ENCODE peak calls at places on chromosomes 7 and 10, in eight cellular contexts. O is cardiac muscle cell; T is progenitor cell of endocrine pancreas; B is BE2C; M is CD8-positive, alpha-beta T cell; S is lower lobe of right lung; X is ovary; E is RWPE1. P is an unnamed sample.

GRCh38 chr7:40483630-40484029 is 348.8 kb downstream of the SUGCT start:
- DNase-seq in X (no peak), O (peak), E (no peak), S (no peak), B (no peak), M (no peak), T (no peak), P (no peak)

GRCh38 chr7:36199329-36199728 is 46.3 kb downstream of the EEPD1 start:
- DNase-seq in B (no peak), T (no peak), X (no peak), M (no peak), O (no peak), E (no peak), S (no peak), P (no peak)

GRCh38 chr10:13890233-13890616 is 303.5 kb downstream of the PRPF18 start:
- DNase-seq in E (no peak), M (no peak), T (no peak), S (no peak), O (no peak), X (no peak), B (no peak), P (no peak)

GRCh38 chr10:90751107-90751997 is 106.5 kb downstream of the HTR7 start:
- DNase-seq in O (peak), X (no peak), E (peak), B (peak), T (peak), M (no peak), S (no peak), P (no peak)

GRCh38 chr7:30920021-30920583 is 8.4 kb downstream of the AQP1 start:
- DNase-seq in T (no peak), B (peak), O (no peak), E (no peak), S (peak), M (no peak), X (no peak), P (no peak)

GRCh38 chr10:94268652-94269051 is 94.1 kb downstream of the NOC3L start:
- DNase-seq in O (no peak), T (no peak), E (no peak), M (no peak), S (no peak), B (no peak), X (no peak), P (no peak)

GRCh38 chr7:103752995-103753394 is 236.5 kb downstream of the RELN start:
- DNase-seq in T (no peak), E (peak), O (peak), M (no peak), X (no peak), B (no peak), S (no peak), P (no peak)

GRCh38 chr10:79491171-79491835 is 21.0 kb upstream of the EIF5AL1 start:
- DNase-seq in E (no peak), S (no peak), X (no peak), O (no peak), M (no peak), T (no peak), B (no peak), P (no peak)

GRCh38 chr10:543862-544822 is 145.3 kb downstream of the DIP2C start:
- DNase-seq in T (no peak), S (no peak), M (no peak), X (no peak), O (no peak), E (no peak), B (no peak), P (no peak)

GRCh38 chr7:21617916-21618390 is 75.1 kb downstream of the DNAH11 start:
- DNase-seq in O (peak), T (no peak), S (peak), X (peak), M (no peak), E (peak), B (no peak), P (no peak)

GRCh38 chr10:28768227-28768626 is 90.9 kb downstream of the BAMBI start:
- DNase-seq in E (no peak), T (no peak), X (no peak), M (no peak), S (no peak), B (no peak), O (no peak), P (no peak)

GRCh38 chr10:104092749-104093148 is 7.1 kb upstream of the COL17A1 start:
- DNase-seq in X (no peak), M (no peak), B (no peak), S (no peak), T (no peak), E (no peak), O (no peak), P (no peak)

GRCh38 chr7:159031135-159031701 is 113.4 kb downstream of the VIPR2 start:
- DNase-seq in X (peak), B (no peak), E (no peak), T (no peak), M (no peak), S (no peak), O (peak), P (no peak)

GRCh38 chr7:378551-379455 is 88.8 kb downstream of the FOXL3 start:
- DNase-seq in E (no peak), T (peak), B (no peak), M (no peak), O (no peak), X (no peak), S (peak), P (peak)

GRCh38 chr10:48910557-48910956 is 29.1 kb downstream of the LRRC18 start:
- DNase-seq in S (no peak), E (no peak), X (no peak), T (no peak), B (no peak), O (no peak), M (no peak), P (no peak)

GRCh38 chr7:83415840-83416239 is 233.1 kb downstream of the SEMA3E start:
- DNase-seq in T (no peak), E (peak), O (no peak), M (no peak), B (no peak), S (no peak), X (no peak), P (no peak)

GRCh38 chr10:1596482-1596881 is 140.8 kb downstream of the ADARB2 start:
- DNase-seq in M (no peak), B (no peak), S (no peak), T (no peak), X (no peak), E (no peak), O (no peak), P (no peak)

GRCh38 chr10:944034-944831 is 12.7 kb upstream of the LARP4B start:
- DNase-seq in E (peak), M (no peak), T (no peak), B (no peak), O (peak), X (no peak), S (peak), P (no peak)

GRCh38 chr10:121865554-121865953 is 62.3 kb downstream of the ATE1 start:
- DNase-seq in X (no peak), B (no peak), M (no peak), T (no peak), S (no peak), O (no peak), E (no peak), P (no peak)

GRCh38 chr7:150754950-150755349 is 17.7 kb downstream of the GIMAP5 start:
- DNase-seq in E (no peak), S (no peak), T (no peak), O (no peak), M (no peak), X (no peak), B (no peak), P (no peak)

GRCh38 chr10:132329565-132330485 is 2.2 kb upstream of the LRRC27 start:
- DNase-seq in S (no peak), E (peak), B (no peak), M (peak), X (no peak), T (no peak), O (peak), P (no peak)

GRCh38 chr10:133565441-133566294 is at the start of gene SYCE1:
- DNase-seq in S (no peak), O (no peak), E (no peak), B (no peak), M (no peak), T (no peak), X (peak), P (no peak)

GRCh38 chr10:61406282-61406681 is 46.9 kb downstream of the TMEM26 start:
- DNase-seq in E (no peak), X (no peak), O (no peak), T (no peak), B (no peak), S (no peak), M (no peak), P (no peak)

GRCh38 chr7:34846976-34847375 is 189.0 kb downstream of the NPSR1 start:
- DNase-seq in X (no peak), O (no peak), S (no peak), M (no peak), E (no peak), T (no peak), B (no peak), P (no peak)

GRCh38 chr7:81317741-81318140 is 398.9 kb upstream of the SEMA3C start:
- DNase-seq in T (no peak), B (no peak), E (no peak), M (no peak), S (no peak), X (no peak), O (no peak), P (no peak)

GRCh38 chr10:3226960-3227724 is 54.6 kb upstream of the PITRM1 start:
- DNase-seq in E (peak), O (peak), B (no peak), T (no peak), S (no peak), X (no peak), M (no peak), P (no peak)

GRCh38 chr10:62895058-62895457 is 78.9 kb upstream of the EGR2 start:
- DNase-seq in B (no peak), S (no peak), M (no peak), T (no peak), X (no peak), E (no peak), O (peak), P (no peak)

GRCh38 chr7:93992423-93993110 is 11.6 kb downstream of the BET1 start:
- DNase-seq in B (no peak), M (no peak), O (no peak), E (no peak), X (no peak), T (no peak), S (no peak), P (no peak)

GRCh38 chr7:39754326-39755120 is 131.2 kb downstream of the RALA start:
- DNase-seq in X (peak), T (no peak), M (no peak), B (no peak), O (peak), S (peak), E (no peak), P (no peak)

GRCh38 chr7:24304494-24305095 is 20.6 kb downstream of the NPY start:
- DNase-seq in T (no peak), E (no peak), B (no peak), X (no peak), O (no peak), S (no peak), M (no peak), P (no peak)

GRCh38 chr7:923108-924041 is 31.1 kb downstream of the ADAP1 start:
- DNase-seq in M (peak), O (peak), E (no peak), B (peak), S (peak), T (no peak), X (peak), P (peak)

GRCh38 chr10:50618624-50619023 is 5.1 kb downstream of the SGMS1 start:
- DNase-seq in T (no peak), X (no peak), E (no peak), S (no peak), B (no peak), O (no peak), M (no peak), P (no peak)

GRCh38 chr7:141074162-141074989 is 512 bp downstream of the TMEM178B start:
- DNase-seq in O (peak), X (no peak), B (peak), S (no peak), E (no peak), T (peak), M (no peak), P (no peak)

GRCh38 chr7:14483663-14484062 is 418.9 kb downstream of the DGKB start:
- DNase-seq in T (no peak), S (no peak), O (no peak), X (no peak), B (no peak), E (no peak), M (no peak), P (no peak)

GRCh38 chr7:1197997-1198632 is 34.6 kb upstream of the UNCX start:
- DNase-seq in E (peak), X (no peak), B (no peak), T (no peak), S (no peak), O (peak), M (no peak), P (no peak)

GRCh38 chr7:1349351-1349761 is 109.9 kb downstream of the MICALL2 start:
- DNase-seq in B (no peak), O (no peak), T (no peak), X (no peak), S (peak), M (no peak), E (no peak), P (no peak)

GRCh38 chr7:140121321-140121720 is 55.5 kb downstream of the KDM7A start:
- DNase-seq in O (peak), T (no peak), E (no peak), X (no peak), B (no peak), M (no peak), S (no peak), P (no peak)

DNA sequence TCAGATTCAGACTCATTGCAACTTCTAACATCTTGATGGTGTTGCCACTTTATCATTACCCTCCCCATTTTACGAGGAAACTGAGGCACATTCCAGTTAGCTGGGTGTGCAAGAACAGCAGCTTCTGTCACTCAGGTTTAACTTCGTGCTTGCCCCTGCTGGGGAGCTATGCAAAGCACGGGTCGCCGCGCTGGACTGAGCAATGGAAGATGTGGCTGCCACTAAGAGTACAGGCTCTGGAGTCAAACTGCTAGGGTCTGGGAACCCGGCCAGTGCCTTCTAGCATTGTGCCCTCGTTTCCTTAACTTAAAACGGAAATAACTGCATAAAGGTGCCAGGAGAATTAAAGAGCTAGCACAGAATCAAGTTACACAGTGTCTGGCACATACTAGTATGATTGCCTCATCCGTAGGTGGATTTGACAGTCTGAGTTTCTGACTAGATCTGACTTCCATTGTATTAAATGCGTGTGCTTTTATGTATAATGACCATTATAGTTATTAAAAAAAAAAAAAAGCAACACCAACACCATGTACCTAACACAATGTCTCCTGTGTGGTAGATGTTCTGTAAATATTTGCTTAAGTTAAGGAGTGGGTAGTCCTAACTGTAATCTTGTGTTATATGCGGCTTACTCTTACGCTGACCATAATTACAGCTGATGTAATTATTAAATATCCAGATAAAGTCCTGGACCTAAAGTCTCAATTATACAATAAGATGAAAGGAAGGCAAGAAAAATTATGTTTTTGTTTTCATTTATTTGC is 842 bp downstream of the ZNF22 start:
- DNase-seq in T (no peak), B (peak), X (peak), M (peak), E (peak), O (peak), S (peak), P (peak)
- TF ChIP-seq CTCF in T (peak), B (no peak), X (no peak), M (no peak), E (no peak), O (peak), S (no peak), P (no peak)

GRCh38 chr7:105760549-105761447 is 115.6 kb downstream of the ATXN7L1 start:
- DNase-seq in T (no peak), O (peak), X (no peak), M (no peak), B (no peak), E (no peak), S (no peak), P (no peak)
- TF ChIP-seq CTCF in T (no peak), O (no peak), X (no peak), M (no peak), B (no peak), E (peak), S (no peak), P (no peak)

GRCh38 chr10:112026438-112026837 is 157.1 kb downstream of the GPAM start:
- DNase-seq in O (no peak), S (no peak), E (no peak), T (no peak), B (no peak), M (no peak), X (no peak), P (no peak)
- TF ChIP-seq CTCF in O (no peak), S (no peak), E (no peak), T (peak), B (peak), M (no peak), X (no peak), P (no peak)

GRCh38 chr7:44244282-44244681 is 43.5 kb downstream of the YKT6 start:
- DNase-seq in B (peak), S (no peak), X (no peak), E (no peak), O (peak), M (peak), T (no peak), P (no peak)
- TF ChIP-seq CTCF in B (peak), S (peak), X (no peak), E (peak), O (peak), M (peak), T (peak), P (no peak)

GRCh38 chr10:119642556-119643111 is 8.5 kb upstream of the BAG3 start:
- DNase-seq in B (no peak), T (no peak), O (no peak), S (no peak), X (no peak), M (no peak), E (no peak), P (no peak)

GRCh38 chr10:119644994-119645393 is 6.2 kb upstream of the BAG3 start:
- DNase-seq in E (no peak), T (no peak), M (no peak), O (no peak), X (no peak), B (no peak), S (no peak), P (no peak)

GRCh38 chr10:119643306-119644214 is 7.6 kb upstream of the BAG3 start:
- DNase-seq in T (no peak), E (no peak), O (no peak), B (peak), S (no peak), M (no peak), X (no peak), P (no peak)

GRCh38 chr10:119640875-119641526 is 10.2 kb upstream of the BAG3 start:
- DNase-seq in O (no peak), E (no peak), M (no peak), T (no peak), B (no peak), X (no peak), S (no peak), P (no peak)

GRCh38 chr10:119644215-119644826 is 6.9 kb upstream of the BAG3 start:
- DNase-seq in X (no peak), B (peak), S (no peak), M (no peak), T (no peak), O (no peak), E (no peak), P (no peak)
- TF ChIP-seq CTCF in X (no peak), B (peak), S (no peak), M (no peak), T (peak), O (peak), E (no peak), P (no peak)

GRCh38 chr7:27130540-27131389 is at the start of gene HOXA4:
- DNase-seq in X (peak), E (peak), M (peak), T (peak), S (peak), B (no peak), O (peak), P (peak)
- TF ChIP-seq CTCF in X (no peak), E (no peak), M (no peak), T (no peak), S (no peak), B (no peak), O (no peak), P (no peak)

GRCh38 chr7:7771452-7771851 is 53.0 kb upstream of the RPA3 start:
- DNase-seq in E (no peak), S (no peak), T (no peak), B (no peak), X (no peak), O (no peak), M (no peak), P (no peak)
- TF ChIP-seq CTCF in E (no peak), S (no peak), T (no peak), B (no peak), X (no peak), O (no peak), M (no peak), P (no peak)

GRCh38 chr10:101495324-101495925 is 92.6 kb downstream of the POLL start:
- DNase-seq in S (no peak), E (peak), M (no peak), B (peak), X (no peak), O (peak), T (no peak), P (no peak)
- TF ChIP-seq CTCF in S (no peak), E (peak), M (no peak), B (peak), X (no peak), O (peak), T (peak), P (no peak)